ENCODE peak calls at places on chromosome 7, in six cellular contexts. S, D, L, A, I and P are unnamed samples.

GRCh38 chr7:117600912-117601311 is 121.1 kb downstream of the CFTR start:
- DNase-seq in S (peak), D (no peak), L (no peak), A (no peak), I (no peak), P (no peak)

GRCh38 chr7:27046854-27047549 is 48.8 kb downstream of the HOXA1 start:
- DNase-seq in S (peak), D (no peak), L (peak), A (no peak), I (no peak), P (peak)

GRCh38 chr7:4799508-4800268 is 24.3 kb downstream of the AP5Z1 start:
- DNase-seq in S (peak), D (no peak), L (no peak), A (peak), I (no peak), P (no peak)

GRCh38 chr7:35727571-35727970 is 32.6 kb upstream of the HERPUD2 start:
- DNase-seq in S (peak), D (no peak), L (no peak), A (peak), I (no peak), P (peak)

GRCh38 chr7:4689151-4689550 is 7.1 kb downstream of the FOXK1 start:
- DNase-seq in S (no peak), D (no peak), L (no peak), A (peak), I (no peak), P (no peak)

GRCh38 chr7:32921896-32922295 is 30.3 kb upstream of the KBTBD2 start:
- DNase-seq in S (no peak), D (no peak), L (no peak), A (no peak), I (no peak), P (peak)

GRCh38 chr7:71768470-71768869 is 636.5 kb downstream of the GALNT17 start:
- DNase-seq in S (no peak), D (no peak), L (no peak), A (no peak), I (no peak), P (no peak)

GRCh38 chr7:134890246-134891240 is 95.8 kb upstream of the AGBL3 start:
- DNase-seq in S (peak), D (no peak), L (no peak), A (peak), I (no peak), P (peak)

GRCh38 chr7:155426543-155427410 is 31.2 kb upstream of the EN2 start:
- DNase-seq in S (no peak), D (no peak), L (no peak), A (no peak), I (no peak), P (peak)

GRCh38 chr7:36280840-36281812 is 108.5 kb upstream of the ANLN start:
- DNase-seq in S (peak), D (no peak), L (no peak), A (peak), I (no peak), P (peak)

GRCh38 chr7:101146-101545 is 91.2 kb upstream of the FAM20C start:
- DNase-seq in S (no peak), D (no peak), L (no peak), A (no peak), I (no peak), P (no peak)

GRCh38 chr7:19069842-19070241 is 47.6 kb downstream of the TWIST1 start:
- DNase-seq in S (peak), D (no peak), L (no peak), A (no peak), I (no peak), P (peak)

GRCh38 chr7:94368371-94368791 is 26.3 kb upstream of the COL1A2 start:
- DNase-seq in S (peak), D (no peak), L (no peak), A (no peak), I (no peak), P (peak)

GRCh38 chr7:151524845-151525244 is 5.2 kb upstream of the RHEB start:
- DNase-seq in S (no peak), D (no peak), L (no peak), A (no peak), I (no peak), P (no peak)

GRCh38 chr7:66303454-66304160 is 98.5 kb downstream of the TPST1 start:
- DNase-seq in S (peak), D (no peak), L (no peak), A (no peak), I (no peak), P (no peak)

GRCh38 chr7:150357771-150358427 is 10.7 kb upstream of the REPIN1 start:
- DNase-seq in S (peak), D (no peak), L (no peak), A (no peak), I (no peak), P (no peak)

GRCh38 chr7:480531-481218 is 39.0 kb downstream of the PDGFA start:
- DNase-seq in S (no peak), D (no peak), L (no peak), A (peak), I (no peak), P (no peak)

GRCh38 chr7:43014374-43014773 is 82.2 kb downstream of the MRPL32 start:
- DNase-seq in S (no peak), D (no peak), L (no peak), A (no peak), I (no peak), P (no peak)

GRCh38 chr7:66557214-66558200 is 71.2 kb upstream of the KCTD7 start:
- DNase-seq in S (peak), D (no peak), L (no peak), A (peak), I (peak), P (peak)

GRCh38 chr7:17963281-17963680 is 23.0 kb upstream of the SNX13 start:
- DNase-seq in S (no peak), D (no peak), L (no peak), A (no peak), I (no peak), P (peak)

GRCh38 chr7:33903770-33904679 is 1.3 kb upstream of the BMPER start:
- DNase-seq in S (peak), D (no peak), L (no peak), A (peak), I (peak), P (peak)